ENCODE peak calls at places on chromosome 13, in six cellular contexts. One of them, this sample, is unnamed.

GRCh38 chr13:44159633-44160279 is 213.9 kb upstream of the SERP2 start:
- DNase-seq in neural progenitor cell: no peak
- DNase-seq in MG63: peak
- DNase-seq in stimulated activated CD8-positive, alpha-beta memory T cell treated with anti-CD3 and anti-CD28 coated beads, Interleukin-2, amount 100 ng/mL, for 1 hour: no peak
- DNase-seq in aorta: no peak
- DNase-seq in iPS-NIHi11: no peak
- DNase-seq in this sample: no peak

GRCh38 chr13:27283906-27284523 is 13.4 kb downstream of the RASL11A start:
- DNase-seq in neural progenitor cell: no peak
- DNase-seq in MG63: peak
- DNase-seq in stimulated activated CD8-positive, alpha-beta memory T cell treated with anti-CD3 and anti-CD28 coated beads, Interleukin-2, amount 100 ng/mL, for 1 hour: no peak
- DNase-seq in aorta: no peak
- DNase-seq in iPS-NIHi11: no peak
- DNase-seq in this sample: no peak

GRCh38 chr13:79966039-79966438 is 374.9 kb downstream of the SPRY2 start:
- DNase-seq in neural progenitor cell: no peak
- DNase-seq in MG63: no peak
- DNase-seq in stimulated activated CD8-positive, alpha-beta memory T cell treated with anti-CD3 and anti-CD28 coated beads, Interleukin-2, amount 100 ng/mL, for 1 hour: no peak
- DNase-seq in aorta: no peak
- DNase-seq in iPS-NIHi11: no peak
- DNase-seq in this sample: no peak

GRCh38 chr13:60384911-60385310 is 12.1 kb upstream of the TDRD3 start:
- DNase-seq in neural progenitor cell: no peak
- DNase-seq in MG63: no peak
- DNase-seq in stimulated activated CD8-positive, alpha-beta memory T cell treated with anti-CD3 and anti-CD28 coated beads, Interleukin-2, amount 100 ng/mL, for 1 hour: no peak
- DNase-seq in aorta: no peak
- DNase-seq in iPS-NIHi11: no peak
- DNase-seq in this sample: no peak

GRCh38 chr13:43078399-43078798 is 55.0 kb downstream of the DNAJC15 start:
- DNase-seq in neural progenitor cell: no peak
- DNase-seq in MG63: no peak
- DNase-seq in stimulated activated CD8-positive, alpha-beta memory T cell treated with anti-CD3 and anti-CD28 coated beads, Interleukin-2, amount 100 ng/mL, for 1 hour: no peak
- DNase-seq in aorta: no peak
- DNase-seq in iPS-NIHi11: no peak
- DNase-seq in this sample: no peak

GRCh38 chr13:100644328-100644727 is 30.3 kb downstream of the TMTC4 start:
- DNase-seq in neural progenitor cell: no peak
- DNase-seq in MG63: no peak
- DNase-seq in stimulated activated CD8-positive, alpha-beta memory T cell treated with anti-CD3 and anti-CD28 coated beads, Interleukin-2, amount 100 ng/mL, for 1 hour: no peak
- DNase-seq in aorta: no peak
- DNase-seq in iPS-NIHi11: no peak
- DNase-seq in this sample: no peak

GRCh38 chr13:114173753-114174152 is 5.3 kb upstream of the CFAP97D2 start:
- DNase-seq in neural progenitor cell: no peak
- DNase-seq in MG63: no peak
- DNase-seq in stimulated activated CD8-positive, alpha-beta memory T cell treated with anti-CD3 and anti-CD28 coated beads, Interleukin-2, amount 100 ng/mL, for 1 hour: no peak
- DNase-seq in aorta: no peak
- DNase-seq in iPS-NIHi11: no peak
- DNase-seq in this sample: no peak

GRCh38 chr13:110294146-110294545 is 12.8 kb downstream of the COL4A1 start:
- DNase-seq in neural progenitor cell: no peak
- DNase-seq in MG63: no peak
- DNase-seq in stimulated activated CD8-positive, alpha-beta memory T cell treated with anti-CD3 and anti-CD28 coated beads, Interleukin-2, amount 100 ng/mL, for 1 hour: no peak
- DNase-seq in aorta: no peak
- DNase-seq in iPS-NIHi11: no peak
- DNase-seq in this sample: no peak

GRCh38 chr13:109949395-109949794 is 163.0 kb upstream of the IRS2 start:
- DNase-seq in neural progenitor cell: no peak
- DNase-seq in MG63: no peak
- DNase-seq in stimulated activated CD8-positive, alpha-beta memory T cell treated with anti-CD3 and anti-CD28 coated beads, Interleukin-2, amount 100 ng/mL, for 1 hour: no peak
- DNase-seq in aorta: no peak
- DNase-seq in iPS-NIHi11: no peak
- DNase-seq in this sample: no peak

GRCh38 chr13:30978981-30979956 is 46.8 kb downstream of the TEX26 start:
- DNase-seq in neural progenitor cell: peak
- DNase-seq in MG63: no peak
- DNase-seq in stimulated activated CD8-positive, alpha-beta memory T cell treated with anti-CD3 and anti-CD28 coated beads, Interleukin-2, amount 100 ng/mL, for 1 hour: no peak
- DNase-seq in aorta: no peak
- DNase-seq in iPS-NIHi11: peak
- DNase-seq in this sample: no peak

GRCh38 chr13:108342369-108343289 is 73.1 kb downstream of the TNFSF13B start:
- DNase-seq in neural progenitor cell: peak
- DNase-seq in MG63: no peak
- DNase-seq in stimulated activated CD8-positive, alpha-beta memory T cell treated with anti-CD3 and anti-CD28 coated beads, Interleukin-2, amount 100 ng/mL, for 1 hour: no peak
- DNase-seq in aorta: no peak
- DNase-seq in iPS-NIHi11: peak
- DNase-seq in this sample: no peak

GRCh38 chr13:107977175-107977574 is 238.2 kb downstream of the LIG4 start:
- DNase-seq in neural progenitor cell: no peak
- DNase-seq in MG63: no peak
- DNase-seq in stimulated activated CD8-positive, alpha-beta memory T cell treated with anti-CD3 and anti-CD28 coated beads, Interleukin-2, amount 100 ng/mL, for 1 hour: no peak
- DNase-seq in aorta: no peak
- DNase-seq in iPS-NIHi11: no peak
- DNase-seq in this sample: no peak

GRCh38 chr13:30615851-30616311 is 1.8 kb upstream of the USPL1 start:
- DNase-seq in neural progenitor cell: no peak
- DNase-seq in MG63: no peak
- DNase-seq in stimulated activated CD8-positive, alpha-beta memory T cell treated with anti-CD3 and anti-CD28 coated beads, Interleukin-2, amount 100 ng/mL, for 1 hour: no peak
- DNase-seq in aorta: no peak
- DNase-seq in iPS-NIHi11: no peak
- DNase-seq in this sample: no peak

GRCh38 chr13:76948139-76948538 is at the start of gene ACOD1:
- DNase-seq in neural progenitor cell: no peak
- DNase-seq in MG63: no peak
- DNase-seq in stimulated activated CD8-positive, alpha-beta memory T cell treated with anti-CD3 and anti-CD28 coated beads, Interleukin-2, amount 100 ng/mL, for 1 hour: no peak
- DNase-seq in aorta: no peak
- DNase-seq in iPS-NIHi11: no peak
- DNase-seq in this sample: no peak

GRCh38 chr13:71865858-71866172 is 1.2 kb downstream of the DACH1 start:
- DNase-seq in neural progenitor cell: peak
- DNase-seq in MG63: no peak
- DNase-seq in stimulated activated CD8-positive, alpha-beta memory T cell treated with anti-CD3 and anti-CD28 coated beads, Interleukin-2, amount 100 ng/mL, for 1 hour: no peak
- DNase-seq in aorta: no peak
- DNase-seq in iPS-NIHi11: peak
- DNase-seq in this sample: peak

GRCh38 chr13:114099191-114099590 is 33.2 kb downstream of the RASA3 start:
- DNase-seq in neural progenitor cell: peak
- DNase-seq in MG63: peak
- DNase-seq in stimulated activated CD8-positive, alpha-beta memory T cell treated with anti-CD3 and anti-CD28 coated beads, Interleukin-2, amount 100 ng/mL, for 1 hour: no peak
- DNase-seq in aorta: peak
- DNase-seq in iPS-NIHi11: peak
- DNase-seq in this sample: no peak

GRCh38 chr13:20815469-20815868 is 41.7 kb upstream of the EEF1AKMT1 start:
- DNase-seq in neural progenitor cell: no peak
- DNase-seq in MG63: no peak
- DNase-seq in stimulated activated CD8-positive, alpha-beta memory T cell treated with anti-CD3 and anti-CD28 coated beads, Interleukin-2, amount 100 ng/mL, for 1 hour: no peak
- DNase-seq in aorta: no peak
- DNase-seq in iPS-NIHi11: no peak
- DNase-seq in this sample: no peak

GRCh38 chr13:114143806-114144605 is 11.6 kb upstream of the RASA3 start:
- DNase-seq in neural progenitor cell: peak
- DNase-seq in MG63: no peak
- DNase-seq in stimulated activated CD8-positive, alpha-beta memory T cell treated with anti-CD3 and anti-CD28 coated beads, Interleukin-2, amount 100 ng/mL, for 1 hour: no peak
- DNase-seq in aorta: no peak
- DNase-seq in iPS-NIHi11: peak
- DNase-seq in this sample: peak

GRCh38 chr13:39688699-39689405 is 33.4 kb downstream of the COG6 start:
- DNase-seq in neural progenitor cell: no peak
- DNase-seq in MG63: no peak
- DNase-seq in stimulated activated CD8-positive, alpha-beta memory T cell treated with anti-CD3 and anti-CD28 coated beads, Interleukin-2, amount 100 ng/mL, for 1 hour: no peak
- DNase-seq in aorta: no peak
- DNase-seq in iPS-NIHi11: no peak
- DNase-seq in this sample: no peak

GRCh38 chr13:75417647-75418046 is 64.3 kb downstream of the TBC1D4 start:
- DNase-seq in neural progenitor cell: no peak
- DNase-seq in MG63: no peak
- DNase-seq in stimulated activated CD8-positive, alpha-beta memory T cell treated with anti-CD3 and anti-CD28 coated beads, Interleukin-2, amount 100 ng/mL, for 1 hour: no peak
- DNase-seq in aorta: no peak
- DNase-seq in iPS-NIHi11: no peak
- DNase-seq in this sample: no peak

GRCh38 chr13:113179374-113180230 is 21.2 kb downstream of the PROZ start:
- DNase-seq in neural progenitor cell: peak
- DNase-seq in MG63: no peak
- DNase-seq in stimulated activated CD8-positive, alpha-beta memory T cell treated with anti-CD3 and anti-CD28 coated beads, Interleukin-2, amount 100 ng/mL, for 1 hour: no peak
- DNase-seq in aorta: no peak
- DNase-seq in iPS-NIHi11: peak
- DNase-seq in this sample: no peak

GRCh38 chr13:106513025-106513424 is 22.4 kb downstream of the EFNB2 start:
- DNase-seq in neural progenitor cell: no peak
- DNase-seq in MG63: no peak
- DNase-seq in stimulated activated CD8-positive, alpha-beta memory T cell treated with anti-CD3 and anti-CD28 coated beads, Interleukin-2, amount 100 ng/mL, for 1 hour: no peak
- DNase-seq in aorta: no peak
- DNase-seq in iPS-NIHi11: no peak
- DNase-seq in this sample: no peak